ENCODE peak calls at places on chromosome X, in eight cellular contexts. M, V, I, C, L, H, O and Y are unnamed samples.

GRCh38 chrX:17613979-17614572 is 123.2 kb upstream of the SCML1 start:
- DNase-seq in H (no peak), V (no peak), C (no peak), L (peak; percentile 24), M (peak; percentile 88), I (no peak), O (no peak), Y (peak; percentile 49)

GRCh38 chrX:117407449-117408170 is 709.0 kb downstream of the KLHL13 start:
- DNase-seq in M (peak; percentile 2), O (no peak), H (no peak), I (no peak), V (no peak), L (no peak), C (no peak), Y (no peak)

GRCh38 chrX:40938418-40938817 is 146.8 kb upstream of the USP9X start:
- DNase-seq in O (no peak), H (no peak), I (no peak), L (no peak), M (peak; percentile 59), V (peak; percentile 7), C (no peak), Y (no peak)

GRCh38 chrX:139187738-139188137 is 342.8 kb upstream of the F9 start:
- DNase-seq in L (no peak), C (no peak), O (no peak), I (no peak), H (no peak), M (no peak), V (no peak), Y (no peak)

GRCh38 chrX:102976793-102977495 is 39.9 kb downstream of the RAB40AL start:
- DNase-seq in C (no peak), M (peak; percentile 85), H (no peak), O (no peak), I (no peak), V (no peak), L (no peak), Y (peak; percentile 18)

GRCh38 chrX:123822965-123823364 is 36.9 kb upstream of the XIAP start:
- DNase-seq in V (no peak), L (no peak), I (no peak), M (no peak), H (no peak), O (no peak), C (no peak), Y (no peak)

GRCh38 chrX:16392597-16392996 is 225.3 kb downstream of the MAGEB17 start:
- DNase-seq in C (no peak), H (no peak), O (no peak), V (no peak), I (no peak), L (no peak), M (no peak), Y (no peak)

GRCh38 chrX:146454363-146454762 is 355.2 kb upstream of the CXorf51B start:
- DNase-seq in C (no peak), L (no peak), O (no peak), V (no peak), I (no peak), M (no peak), H (no peak), Y (no peak)

GRCh38 chrX:149712831-149713230 is 971 bp downstream of the MAGEA11 start:
- DNase-seq in C (no peak), I (no peak), O (no peak), V (no peak), M (no peak), H (no peak), L (no peak), Y (no peak)

GRCh38 chrX:116749943-116750342 is 287.2 kb upstream of the CT83 start:
- DNase-seq in I (no peak), C (peak; percentile 17), M (no peak), V (no peak), O (no peak), H (no peak), L (no peak), Y (no peak)

GRCh38 chrX:18129694-18130093 is 91.0 kb downstream of the BEND2 start:
- DNase-seq in M (no peak), H (no peak), V (no peak), C (no peak), I (no peak), O (no peak), L (no peak), Y (no peak)

GRCh38 chrX:2828404-2829065 is at the start of gene GYG2:
- DNase-seq in M (peak; percentile 39), H (peak; percentile 73), I (peak; percentile 87), O (peak; percentile 35), L (no peak), V (peak; percentile 26), C (no peak), Y (no peak)

GRCh38 chrX:56797966-56798711 is 69.1 kb downstream of the NBDY start:
- DNase-seq in V (no peak), O (peak; percentile 1), H (no peak), L (peak; percentile 44), C (no peak), M (peak; percentile 51), I (no peak), Y (no peak)

GRCh38 chrX:104972737-104973136 is 247.8 kb downstream of the TEX13A start:
- DNase-seq in I (no peak), O (no peak), H (no peak), M (no peak), C (no peak), V (no peak), L (no peak), Y (no peak)

GRCh38 chrX:42366181-42366580 is 411.8 kb downstream of the PPP1R2C start:
- DNase-seq in O (no peak), L (no peak), V (no peak), I (no peak), M (no peak), C (no peak), H (no peak), Y (no peak)

GRCh38 chrX:155148724-155149537 is 67.3 kb upstream of the VBP1 start:
- DNase-seq in C (no peak), O (peak; percentile 15), M (no peak), H (no peak), I (peak; percentile 29), L (peak; percentile 50), V (peak; percentile 31), Y (no peak)

GRCh38 chrX:52280812-52281211 is 88.0 kb upstream of the XAGE2 start:
- DNase-seq in L (no peak), M (no peak), C (no peak), H (no peak), V (no peak), I (no peak), O (no peak), Y (no peak)

GRCh38 chrX:28625223-28625622 is 38.0 kb downstream of the IL1RAPL1 start:
- DNase-seq in V (no peak), C (no peak), I (no peak), M (no peak), H (no peak), L (no peak), O (no peak), Y (no peak)

GRCh38 chrX:153582896-153583295 is 16.0 kb downstream of the CCNQ start:
- DNase-seq in H (no peak), I (peak; percentile 48), M (peak; percentile 17), L (peak; percentile 82), V (peak; percentile 33), C (no peak), O (peak; percentile 45), Y (no peak)

GRCh38 chrX:1807301-1807731 is 192.5 kb downstream of the ASMT start:
- DNase-seq in L (no peak), O (no peak), C (no peak), H (no peak), I (peak; percentile 62), V (no peak), M (peak; percentile 33), Y (no peak)

GRCh38 chrX:150625107-150625506 is 56.7 kb downstream of the MTM1 start:
- DNase-seq in I (no peak), H (no peak), V (no peak), O (no peak), M (no peak), C (no peak), L (no peak), Y (no peak)

GRCh38 chrX:30822068-30822671 is 66.9 kb downstream of the TAB3 start:
- DNase-seq in M (no peak), V (no peak), I (no peak), O (no peak), H (no peak), L (peak; percentile 4), C (no peak), Y (no peak)
- TF ChIP-seq CTCF in M (peak; percentile 5), V (peak; percentile 12), I (no peak), O (no peak), H (peak; percentile 18), L (no peak), C (no peak), Y (no peak)

DNA sequence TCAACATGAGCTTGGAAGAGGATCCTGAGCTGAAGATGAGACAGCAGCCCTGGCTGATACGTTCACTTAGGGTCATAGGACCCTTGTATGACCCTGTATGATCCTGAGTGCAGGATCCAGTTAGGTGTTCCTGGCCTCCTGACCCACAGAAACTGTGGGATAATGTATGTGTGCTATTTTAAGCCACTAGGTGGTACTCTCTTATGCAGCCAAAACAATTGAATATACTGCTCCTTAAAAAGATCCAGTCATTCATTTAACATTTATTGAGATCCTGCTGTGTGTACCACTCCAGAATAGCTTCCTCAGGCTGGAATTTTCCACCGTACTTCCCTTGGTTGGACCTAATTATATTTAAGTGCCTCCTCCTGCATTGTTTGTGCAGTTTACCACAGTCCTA is 167.1 kb downstream of the AMELX start:
- DNase-seq in H (no peak), I (no peak), V (peak; percentile 6), M (no peak), O (no peak), C (no peak), L (no peak), Y (no peak)
- TF ChIP-seq CTCF in H (no peak), I (no peak), V (peak; percentile 18), M (no peak), O (no peak), C (no peak), L (no peak), Y (no peak)

DNA sequence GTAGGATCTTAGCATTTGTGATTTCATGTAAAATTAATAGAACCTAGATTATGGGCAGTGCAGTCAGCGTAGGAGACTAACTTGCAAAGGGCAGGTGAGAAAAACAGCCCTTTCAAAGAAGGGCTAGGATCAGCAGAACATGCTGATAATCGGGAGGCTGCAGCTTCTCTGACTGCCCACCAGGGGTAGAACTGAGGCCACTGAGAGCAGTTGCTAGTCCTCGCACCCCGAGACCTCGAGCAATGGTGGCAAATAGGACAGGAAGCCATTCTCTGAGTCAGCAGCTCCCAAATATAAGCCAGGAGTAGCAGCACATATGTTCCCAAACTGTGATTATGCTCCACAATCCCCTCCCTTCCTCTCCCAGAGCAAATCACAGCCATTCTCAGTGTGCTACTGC is 186.4 kb downstream of the MSL3 start:
- DNase-seq in L (peak; percentile 13), O (no peak), V (peak; percentile 56), I (peak; percentile 36), M (peak; percentile 53), H (peak; percentile 11), C (no peak), Y (no peak)
- TF ChIP-seq CTCF in L (no peak), O (peak; percentile 15), V (peak; percentile 48), I (peak; percentile 42), M (peak; percentile 64), H (peak; percentile 51), C (no peak), Y (peak; percentile 51)

DNA sequence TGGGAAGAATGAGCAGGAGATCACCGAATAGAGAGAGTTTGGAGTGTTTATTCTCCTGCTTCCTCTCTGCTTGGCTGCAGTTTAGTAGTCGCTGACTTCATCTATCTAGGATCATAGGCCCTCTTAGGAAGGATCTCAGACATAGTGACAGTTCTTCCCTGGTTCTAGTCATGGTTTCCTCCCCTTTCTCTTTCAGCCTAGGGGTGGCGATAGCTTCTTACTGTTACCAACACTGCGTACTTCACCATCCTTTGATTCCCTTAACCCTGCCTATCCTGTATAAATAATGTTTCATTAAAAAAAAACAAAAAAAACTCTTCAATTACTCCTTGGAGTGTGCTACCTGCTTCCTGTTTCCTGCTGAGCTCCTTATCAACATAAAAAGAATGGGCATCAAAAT is 103.8 kb downstream of the DDX53 start:
- DNase-seq in L (no peak), H (no peak), O (no peak), I (no peak), M (no peak), C (no peak), V (peak; percentile 4), Y (no peak)
- TF ChIP-seq CTCF in L (no peak), H (no peak), O (no peak), I (no peak), M (no peak), C (no peak), V (peak; percentile 15), Y (no peak)